ENCODE peak calls at places on chromosomes 7 and 10, in seven cellular contexts. V is AG08396; U is lower lobe of right lung; Z is GM04504; L is small intestine; I is stimulated activated CD4-positive, alpha-beta T cell treated with anti-CD3 and anti-CD28 coated beads, TNF-alpha, amount 100 ng/mL, for 1 hour; N is T-helper 2 cell. D is an unnamed sample.

GRCh38 chr10:79192677-79193003 is 123.9 kb downstream of the ZMIZ1 start:
- DNase-seq in I (no peak), V (peak), N (no peak), L (no peak), Z (peak), U (no peak), D (no peak)

GRCh38 chr7:150824379-150825177 is 24.0 kb downstream of the TMEM176A start:
- DNase-seq in L (no peak), Z (no peak), U (no peak), V (no peak), I (no peak), N (no peak), D (peak)

GRCh38 chr7:132771301-132771730 is 195.0 kb upstream of the PLXNA4 start:
- DNase-seq in V (no peak), L (no peak), I (peak), Z (no peak), N (peak), U (no peak), D (no peak)

GRCh38 chr10:29081231-29081630 is 207.6 kb upstream of the LYZL1 start:
- DNase-seq in V (no peak), Z (no peak), N (no peak), I (no peak), L (no peak), U (no peak), D (no peak)

GRCh38 chr10:18880530-18880929 is 168.1 kb upstream of the MALRD1 start:
- DNase-seq in I (no peak), N (no peak), V (no peak), L (no peak), U (no peak), Z (no peak), D (no peak)

GRCh38 chr7:130814753-130815152 is 80.7 kb upstream of the KLF14 start:
- DNase-seq in U (no peak), V (no peak), I (no peak), Z (peak), L (no peak), N (peak), D (no peak)

GRCh38 chr7:142620375-142620774 is 128.9 kb upstream of the PRSS1 start:
- DNase-seq in I (no peak), Z (no peak), N (no peak), L (no peak), U (no peak), V (no peak), D (no peak)

GRCh38 chr7:131190146-131190545 is 137.5 kb upstream of the MKLN1 start:
- DNase-seq in U (no peak), L (no peak), I (no peak), V (no peak), N (no peak), Z (no peak), D (no peak)

GRCh38 chr10:92494522-92494921 is 79.4 kb downstream of the IDE start:
- DNase-seq in L (no peak), I (no peak), N (no peak), Z (no peak), V (no peak), U (no peak), D (no peak)

GRCh38 chr7:142867097-142867378 is 12.2 kb downstream of the EPHB6 start:
- DNase-seq in V (no peak), U (no peak), Z (no peak), L (no peak), N (no peak), I (no peak), D (no peak)

GRCh38 chr7:6218324-6218723 is 54.1 kb downstream of the CYTH3 start:
- DNase-seq in N (no peak), Z (no peak), U (no peak), I (no peak), V (no peak), L (no peak), D (no peak)

GRCh38 chr10:97179731-97180366 is 5.9 kb downstream of the SLIT1 start:
- DNase-seq in V (peak), I (no peak), U (no peak), N (no peak), L (no peak), Z (no peak), D (no peak)

GRCh38 chr10:110326351-110327032 is 21.8 kb upstream of the SMNDC1 start:
- DNase-seq in Z (peak), U (no peak), N (no peak), V (peak), I (no peak), L (peak), D (no peak)

GRCh38 chr10:53598914-53599313 is 826.3 kb upstream of the MBL2 start:
- DNase-seq in L (no peak), I (no peak), N (no peak), U (no peak), V (no peak), Z (no peak), D (no peak)

GRCh38 chr10:86632009-86632800 is 22.1 kb upstream of the OPN4 start:
- DNase-seq in L (peak), U (no peak), Z (no peak), V (peak), I (no peak), N (no peak), D (no peak)

GRCh38 chr7:151392426-151392825 is 17.4 kb downstream of the WDR86 start:
- DNase-seq in U (peak), I (no peak), N (no peak), Z (no peak), V (no peak), L (no peak), D (no peak)

GRCh38 chr10:13759167-13759566 is 172.4 kb downstream of the PRPF18 start:
- DNase-seq in N (no peak), Z (no peak), U (no peak), I (no peak), L (no peak), V (no peak), D (no peak)

GRCh38 chr7:2800220-2800922 is 43.7 kb downstream of the GNA12 start:
- DNase-seq in I (no peak), V (no peak), U (no peak), L (no peak), N (no peak), Z (no peak), D (no peak)

GRCh38 chr7:106283831-106284515 is 810 bp downstream of the NAMPT start:
- DNase-seq in Z (no peak), V (peak), I (peak), L (peak), U (peak), N (peak), D (peak)

GRCh38 chr10:91931526-91932190 is 8.1 kb downstream of the BTAF1 start:
- DNase-seq in U (no peak), V (no peak), L (no peak), N (no peak), Z (no peak), I (no peak), D (no peak)

GRCh38 chr7:44471850-44472249 is 18.6 kb downstream of the NUDCD3 start:
- DNase-seq in I (no peak), V (no peak), L (no peak), U (no peak), N (no peak), Z (no peak), D (no peak)

GRCh38 chr10:29609696-29610095 is 25.1 kb downstream of the SVIL start:
- DNase-seq in V (no peak), U (no peak), I (no peak), N (no peak), Z (no peak), L (no peak), D (no peak)

GRCh38 chr10:3803295-3803883 is 18.4 kb upstream of the KLF6 start:
- DNase-seq in I (no peak), L (no peak), N (peak), Z (no peak), U (no peak), V (no peak), D (no peak)

GRCh38 chr7:28955723-28956607 is 2.2 kb downstream of the TRIL start:
- DNase-seq in U (peak), L (peak), N (peak), V (peak), Z (no peak), I (no peak), D (peak)

GRCh38 chr7:44961844-44962482 is 16.9 kb downstream of the MYO1G start:
- DNase-seq in Z (no peak), U (no peak), I (no peak), V (no peak), L (no peak), N (peak), D (no peak)

GRCh38 chr7:108093903-108094302 is 36.3 kb downstream of the LAMB4 start:
- DNase-seq in N (no peak), L (no peak), V (no peak), U (no peak), I (no peak), Z (no peak), D (no peak)

D was measured in right lobe of liver.